ENCODE peak calls at places on chromosomes 6 and 20, in eight cellular contexts. A, P, F, Z, S, H, V and O are unnamed samples.

GRCh38 chr6:35388772-35389352 is 46.5 kb downstream of the PPARD start:
- DNase-seq in S (no peak), Z (no peak), V (no peak), A (no peak), F (no peak), P (peak), H (no peak), O (no peak)

GRCh38 chr6:3848925-3849605 is at the start of gene FAM50B:
- DNase-seq in P (peak), Z (peak), S (peak), F (peak), H (peak), V (peak), A (peak), O (peak)

GRCh38 chr6:134103004-134103403 is 50.6 kb upstream of the SLC2A12 start:
- DNase-seq in A (no peak), Z (no peak), S (no peak), H (no peak), P (no peak), V (no peak), F (no peak), O (no peak)

GRCh38 chr6:89888871-89889270 is 5.4 kb upstream of the GJA10 start:
- DNase-seq in P (peak), Z (no peak), V (no peak), A (no peak), H (no peak), S (no peak), F (no peak), O (no peak)

GRCh38 chr6:111871207-111871606 is 2.0 kb downstream of the FYN start:
- DNase-seq in Z (peak), H (no peak), P (no peak), A (peak), F (no peak), V (no peak), S (no peak), O (no peak)

GRCh38 chr6:71134929-71135642 is 153.5 kb upstream of the OGFRL1 start:
- DNase-seq in Z (no peak), P (no peak), H (no peak), A (no peak), V (no peak), S (no peak), F (no peak), O (no peak)

GRCh38 chr6:22071655-22072054 is 225.2 kb downstream of the PRL start:
- DNase-seq in F (no peak), A (no peak), P (peak), Z (no peak), V (peak), S (no peak), H (no peak), O (peak)

GRCh38 chr20:41176711-41177552 is 39.6 kb downstream of the PLCG1 start:
- DNase-seq in F (no peak), Z (peak), S (no peak), P (no peak), A (no peak), V (no peak), H (peak), O (no peak)

GRCh38 chr6:105326216-105326615 is 76.7 kb downstream of the PREP start:
- DNase-seq in P (peak), A (no peak), H (no peak), S (no peak), V (no peak), Z (no peak), F (no peak), O (no peak)

GRCh38 chr6:152952866-152953509 is 29.9 kb downstream of the FBXO5 start:
- DNase-seq in H (no peak), Z (no peak), A (no peak), P (peak), F (no peak), V (no peak), S (no peak), O (peak)

GRCh38 chr20:33423141-33423834 is 20.3 kb downstream of the SNTA1 start:
- DNase-seq in A (no peak), Z (no peak), P (peak), V (peak), S (no peak), F (no peak), H (no peak), O (no peak)